ENCODE peak calls at places on chromosome 3, in four cellular contexts. One of them, this sample, is unnamed.

GRCh38 chr3:159785276-159785675 is 203.4 kb upstream of the IL12A start:
- DNase-seq in PC-9: no peak
- DNase-seq in psoas muscle: no peak
- DNase-seq in CD8-positive, alpha-beta T cell: no peak
- DNase-seq in this sample: no peak

GRCh38 chr3:2661078-2661477 is 449.1 kb downstream of the IL5RA start:
- DNase-seq in CD8-positive, alpha-beta T cell: no peak
- DNase-seq in PC-9: no peak
- DNase-seq in psoas muscle: no peak
- DNase-seq in this sample: no peak

GRCh38 chr3:115325539-115325938 is 178.5 kb upstream of the ZBTB20 start:
- DNase-seq in CD8-positive, alpha-beta T cell: no peak
- DNase-seq in PC-9: peak
- DNase-seq in psoas muscle: no peak
- DNase-seq in this sample: no peak

GRCh38 chr3:27141668-27142067 is 227.5 kb downstream of the NEK10 start:
- DNase-seq in CD8-positive, alpha-beta T cell: no peak
- DNase-seq in psoas muscle: no peak
- DNase-seq in PC-9: no peak
- DNase-seq in this sample: no peak

GRCh38 chr3:127254730-127255129 is 33.1 kb downstream of the PRR20G start:
- DNase-seq in psoas muscle: no peak
- DNase-seq in PC-9: no peak
- DNase-seq in CD8-positive, alpha-beta T cell: no peak
- DNase-seq in this sample: peak

GRCh38 chr3:120299403-120299802 is 14.4 kb upstream of the GPR156 start:
- DNase-seq in psoas muscle: no peak
- DNase-seq in PC-9: no peak
- DNase-seq in CD8-positive, alpha-beta T cell: no peak
- DNase-seq in this sample: no peak

GRCh38 chr3:17974206-17974841 is 231.9 kb upstream of the TBC1D5 start:
- DNase-seq in PC-9: no peak
- DNase-seq in CD8-positive, alpha-beta T cell: no peak
- DNase-seq in psoas muscle: no peak
- DNase-seq in this sample: no peak

GRCh38 chr3:62605413-62606068 is 232.2 kb upstream of the FEZF2 start:
- DNase-seq in CD8-positive, alpha-beta T cell: no peak
- DNase-seq in psoas muscle: no peak
- DNase-seq in PC-9: no peak
- DNase-seq in this sample: no peak

GRCh38 chr3:73086071-73086494 is 24.6 kb downstream of the EBLN2 start:
- DNase-seq in CD8-positive, alpha-beta T cell: peak
- DNase-seq in psoas muscle: no peak
- DNase-seq in PC-9: peak
- DNase-seq in this sample: peak

GRCh38 chr3:134601539-134602439 is 49.0 kb downstream of the KY start:
- DNase-seq in psoas muscle: no peak
- DNase-seq in PC-9: no peak
- DNase-seq in CD8-positive, alpha-beta T cell: no peak
- DNase-seq in this sample: no peak

GRCh38 chr3:2927252-2927651 is 182.9 kb downstream of the IL5RA start:
- DNase-seq in CD8-positive, alpha-beta T cell: no peak
- DNase-seq in PC-9: no peak
- DNase-seq in psoas muscle: no peak
- DNase-seq in this sample: no peak

GRCh38 chr3:59809750-59810444 is 760.1 kb upstream of the CFAP20DC start:
- DNase-seq in CD8-positive, alpha-beta T cell: no peak
- DNase-seq in psoas muscle: no peak
- DNase-seq in PC-9: no peak
- DNase-seq in this sample: peak

DNA sequence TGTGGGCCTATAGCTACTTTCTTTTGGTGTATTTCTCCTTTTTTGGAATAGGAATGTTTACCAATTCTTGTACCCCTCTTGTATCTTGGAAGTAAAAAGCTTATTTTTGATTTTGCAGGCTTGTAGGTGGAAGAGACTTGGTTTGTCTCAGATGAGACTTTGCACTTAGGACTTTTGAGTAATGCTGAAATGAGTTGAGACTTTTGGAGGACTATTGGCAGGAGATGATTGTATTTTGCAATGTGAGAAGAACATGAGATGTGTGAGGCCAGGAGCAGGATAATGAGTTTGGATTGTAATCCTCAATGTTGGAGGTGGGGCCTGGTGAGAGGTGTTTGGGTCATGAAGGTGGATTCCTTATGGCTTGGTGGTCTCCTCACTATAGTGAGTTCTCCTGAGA is 106.3 kb downstream of the KBTBD8 start:
- DNase-seq in CD8-positive, alpha-beta T cell: no peak
- DNase-seq in PC-9: no peak
- DNase-seq in psoas muscle: no peak
- DNase-seq in this sample: no peak
- H3K27ac ChIP-seq in CD8-positive, alpha-beta T cell: no peak
- H3K27ac ChIP-seq in PC-9: no peak
- H3K27ac ChIP-seq in psoas muscle: no peak
- H3K27ac ChIP-seq in this sample: no peak

GRCh38 chr3:121436074-121436473 is 109.7 kb downstream of the POLQ start:
- DNase-seq in PC-9: no peak
- DNase-seq in CD8-positive, alpha-beta T cell: no peak
- DNase-seq in psoas muscle: no peak
- DNase-seq in this sample: no peak

GRCh38 chr3:121430816-121431215 is 115.0 kb downstream of the POLQ start:
- DNase-seq in PC-9: no peak
- DNase-seq in psoas muscle: no peak
- DNase-seq in CD8-positive, alpha-beta T cell: no peak
- DNase-seq in this sample: no peak

GRCh38 chr3:121436641-121437040 is 109.1 kb downstream of the POLQ start:
- DNase-seq in CD8-positive, alpha-beta T cell: no peak
- DNase-seq in PC-9: no peak
- DNase-seq in psoas muscle: no peak
- DNase-seq in this sample: no peak

GRCh38 chr3:121431717-121432517 is 113.9 kb downstream of the POLQ start:
- DNase-seq in CD8-positive, alpha-beta T cell: peak
- DNase-seq in psoas muscle: no peak
- DNase-seq in PC-9: no peak
- DNase-seq in this sample: no peak
- H3K4me3 ChIP-seq in CD8-positive, alpha-beta T cell: peak
- H3K4me3 ChIP-seq in psoas muscle: peak
- H3K4me3 ChIP-seq in PC-9: no peak
- H3K4me3 ChIP-seq in this sample: no peak

GRCh38 chr3:14152233-14152962 is 26.0 kb downstream of the XPC start:
- DNase-seq in CD8-positive, alpha-beta T cell: no peak
- DNase-seq in psoas muscle: no peak
- DNase-seq in PC-9: no peak
- DNase-seq in this sample: peak
- TF ChIP-seq CTCF in CD8-positive, alpha-beta T cell: no peak
- TF ChIP-seq CTCF in psoas muscle: no peak
- TF ChIP-seq CTCF in PC-9: peak
- TF ChIP-seq CTCF in this sample: no peak

GRCh38 chr3:67998222-67998760 is 343.9 kb upstream of the SUCLG2 start:
- DNase-seq in PC-9: no peak
- DNase-seq in CD8-positive, alpha-beta T cell: no peak
- DNase-seq in psoas muscle: no peak
- DNase-seq in this sample: no peak
- H3K27ac ChIP-seq in PC-9: no peak
- H3K27ac ChIP-seq in CD8-positive, alpha-beta T cell: no peak
- H3K27ac ChIP-seq in psoas muscle: no peak
- H3K27ac ChIP-seq in this sample: no peak

GRCh38 chr3:50303038-50303815 is at the start of gene HYAL1:
- DNase-seq in CD8-positive, alpha-beta T cell: no peak
- DNase-seq in psoas muscle: peak
- DNase-seq in PC-9: peak
- DNase-seq in this sample: peak
- H3K4me3 ChIP-seq in CD8-positive, alpha-beta T cell: no peak
- H3K4me3 ChIP-seq in psoas muscle: peak
- H3K4me3 ChIP-seq in PC-9: no peak
- H3K4me3 ChIP-seq in this sample: no peak

This sample was measured in A549.